ENCODE peak calls at places on chromosomes 12 and 14, in eight cellular contexts. B is tibial artery, M is transverse colon, P is neuronal stem cell, H is H7, J is adipocyte, I is cardiac muscle cell, T is fibroblast of lung. N is an unnamed sample.

GRCh38 chr12:25677180-25677937 is 124.3 kb upstream of the LMNTD1 start:
- DNase-seq in B (no peak), M (no peak), P (no peak), H (no peak), J (no peak), I (no peak), T (no peak), N (no peak)

GRCh38 chr12:21713138-21713537 is 55.5 kb upstream of the LDHB start:
- DNase-seq in B (no peak), M (no peak), P (no peak), H (no peak), J (no peak), I (no peak), T (no peak), N (no peak)

GRCh38 chr12:101653503-101653902 is 43.9 kb upstream of the CHPT1 start:
- DNase-seq in B (no peak), M (no peak), P (no peak), H (no peak), J (no peak), I (no peak), T (no peak), N (no peak)

GRCh38 chr12:51678086-51678724 is 87.2 kb downstream of the SCN8A start:
- DNase-seq in B (no peak), M (peak; percentile 28), P (no peak), H (peak; percentile 49), J (peak; percentile 63), I (peak; percentile 76), T (peak; percentile 62), N (no peak)

GRCh38 chr14:37093364-37093763 is 79.0 kb downstream of the SLC25A21 start:
- DNase-seq in B (no peak), M (no peak), P (no peak), H (no peak), J (no peak), I (no peak), T (no peak), N (no peak)

GRCh38 chr12:59403259-59403932 is 192.4 kb upstream of the SLC16A7 start:
- DNase-seq in B (peak; percentile 65), M (peak; percentile 21), P (peak; percentile 58), H (peak; percentile 15), J (peak; percentile 91), I (peak; percentile 80), T (peak; percentile 91), N (peak; percentile 17)

GRCh38 chr12:6183689-6184441 is 16.3 kb upstream of the CD9 start:
- DNase-seq in B (no peak), M (peak; percentile 81), P (no peak), H (no peak), J (peak; percentile 69), I (no peak), T (peak; percentile 76), N (no peak)

GRCh38 chr12:132490481-132491348 is 764 bp downstream of the FBRSL1 start:
- DNase-seq in B (no peak), M (no peak), P (no peak), H (peak; percentile 87), J (peak; percentile 57), I (peak; percentile 58), T (no peak), N (no peak)

GRCh38 chr12:10365716-10366433 is 24.0 kb downstream of the KLRK1 start:
- DNase-seq in B (no peak), M (no peak), P (no peak), H (no peak), J (no peak), I (no peak), T (peak; percentile 42), N (no peak)

GRCh38 chr14:72513994-72514659 is 379.8 kb downstream of the DPF3 start:
- DNase-seq in B (no peak), M (no peak), P (no peak), H (peak; percentile 65), J (peak; percentile 87), I (peak; percentile 63), T (peak; percentile 75), N (no peak)

GRCh38 chr12:97275261-97276197 is 187.1 kb upstream of the RMST start:
- DNase-seq in B (no peak), M (no peak), P (peak; percentile 92), H (peak; percentile 24), J (no peak), I (no peak), T (no peak), N (no peak)

GRCh38 chr14:74634481-74634880 is 22.4 kb upstream of the LTBP2 start:
- DNase-seq in B (no peak), M (no peak), P (no peak), H (no peak), J (peak; percentile 37), I (no peak), T (no peak), N (no peak)

GRCh38 chr14:25841226-25841625 is 756.6 kb downstream of the NOVA1 start:
- DNase-seq in B (no peak), M (no peak), P (no peak), H (no peak), J (no peak), I (no peak), T (no peak), N (no peak)

GRCh38 chr14:33800735-33801163 is 150.1 kb downstream of the EGLN3 start:
- DNase-seq in B (no peak), M (no peak), P (no peak), H (peak; percentile 56), J (no peak), I (no peak), T (no peak), N (no peak)
- H3K4me3 ChIP-seq in B (peak overlapping the region; percentile 42), M (no peak overlapping the region), P (no peak overlapping the region), H (no peak overlapping the region), J (no peak overlapping the region), I (no peak overlapping the region), T (no peak overlapping the region), N (no peak overlapping the region)

GRCh38 chr14:102457491-102457890 is 52.1 kb downstream of the ANKRD9 start:
- DNase-seq in B (no peak), M (no peak), P (no peak), H (no peak), J (no peak), I (no peak), T (no peak), N (no peak)

GRCh38 chr14:102450206-102451063 is 59.1 kb downstream of the ANKRD9 start:
- DNase-seq in B (no peak), M (no peak), P (no peak), H (peak; percentile 12), J (no peak), I (no peak), T (no peak), N (no peak)

GRCh38 chr14:102451064-102451352 is 58.6 kb downstream of the ANKRD9 start:
- DNase-seq in B (no peak), M (no peak), P (no peak), H (no peak), J (no peak), I (no peak), T (no peak), N (no peak)

GRCh38 chr14:102452302-102452701 is 57.3 kb downstream of the ANKRD9 start:
- DNase-seq in B (no peak), M (no peak), P (no peak), H (no peak), J (no peak), I (no peak), T (no peak), N (no peak)

DNA sequence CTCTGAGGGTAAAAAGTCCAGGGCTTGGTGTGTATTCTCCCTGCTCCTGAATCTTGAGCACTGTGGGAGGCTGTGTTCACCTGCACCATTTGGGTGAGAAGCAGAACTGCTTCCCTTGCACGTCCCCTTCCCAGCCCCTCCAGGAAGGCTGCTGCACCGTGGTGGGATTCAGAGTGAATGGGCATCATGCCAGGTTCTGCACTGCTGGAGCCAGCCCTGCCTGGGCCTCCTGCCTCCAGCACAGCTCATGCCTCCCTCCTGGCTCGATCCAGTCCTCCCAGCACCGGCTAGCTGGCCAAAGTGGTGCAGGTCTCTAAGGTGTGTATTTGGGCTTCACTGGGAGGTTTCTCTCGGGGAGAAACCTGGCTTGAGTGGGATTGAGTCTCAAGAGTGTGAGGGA is 54.9 kb downstream of the ANKRD9 start:
- DNase-seq in B (no peak), M (no peak), P (no peak), H (no peak), J (no peak), I (no peak), T (no peak), N (no peak)
- H3K36me3 ChIP-seq in B (peaks cover 99% of the 10 kb centered on the region), M (peaks cover 13% of the 10 kb centered on the region), P (peaks cover 30% of the 10 kb centered on the region), H (peaks cover 10% of the 10 kb centered on the region), J (peaks cover 53% of the 10 kb centered on the region), I (peaks cover 17% of the 10 kb centered on the region), T (peaks cover 17% of the 10 kb centered on the region), N (no peaks in the 10 kb centered on the region)

GRCh38 chr14:105487986-105488777 is 1.5 kb downstream of the CRIP1 start:
- DNase-seq in B (no peak), M (peak; percentile 70), P (no peak), H (no peak), J (no peak), I (no peak), T (no peak), N (peak; percentile 53)
- H3K4me3 ChIP-seq in B (peak overlapping the region; percentile 63), M (peak overlapping the region; percentile 38), P (no peak overlapping the region), H (no peak overlapping the region), J (no peak overlapping the region), I (no peak overlapping the region), T (no peak overlapping the region), N (peak overlapping the region; percentile 33)

GRCh38 chr12:64427988-64428387 is 23.8 kb downstream of the XPOT start:
- DNase-seq in B (no peak), M (no peak), P (no peak), H (no peak), J (no peak), I (no peak), T (no peak), N (no peak)
- H3K36me3 ChIP-seq in B (peaks cover 97% of the 10 kb centered on the region), M (peaks cover 79% of the 10 kb centered on the region), P (peaks cover 36% of the 10 kb centered on the region), H (peaks cover 52% of the 10 kb centered on the region), J (peaks cover 100% of the 10 kb centered on the region), I (peaks cover 90% of the 10 kb centered on the region), T (peaks cover 17% of the 10 kb centered on the region), N (no peaks in the 10 kb centered on the region)

GRCh38 chr12:64237382-64237781 is 15.3 kb upstream of the KICS2 start:
- DNase-seq in B (no peak), M (no peak), P (no peak), H (no peak), J (no peak), I (no peak), T (no peak), N (no peak)
- H3K4me3 ChIP-seq in B (no peak overlapping the region), M (no peak overlapping the region), P (no peak overlapping the region), H (no peak overlapping the region), J (no peak overlapping the region), I (no peak overlapping the region), T (no peak overlapping the region), N (no peak overlapping the region)

DNA sequence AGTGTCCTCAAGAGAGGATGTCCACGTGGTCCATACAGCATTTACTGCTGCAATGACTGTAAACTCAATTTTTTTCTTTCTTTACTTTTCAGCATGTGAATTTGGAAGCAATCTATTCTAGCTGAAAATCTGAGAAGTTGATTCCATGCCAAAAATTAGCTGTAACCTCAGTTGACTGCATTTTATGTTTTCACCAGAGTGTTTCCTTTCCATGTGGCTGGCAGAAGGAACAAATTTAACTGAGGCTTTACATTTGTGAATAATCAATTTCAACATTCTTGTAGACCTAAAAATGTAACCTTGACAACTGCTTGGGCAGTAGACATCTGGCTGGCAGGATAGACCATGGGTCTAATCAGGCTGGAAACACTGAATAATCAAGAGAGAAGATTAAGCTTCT is 68.0 kb downstream of the ATP23 start:
- DNase-seq in B (no peak), M (no peak), P (no peak), H (no peak), J (peak; percentile 72), I (no peak), T (no peak), N (no peak)
- H3K36me3 ChIP-seq in B (no peaks in the 10 kb centered on the region), M (no peaks in the 10 kb centered on the region), P (no peaks in the 10 kb centered on the region), H (no peaks in the 10 kb centered on the region), J (no peaks in the 10 kb centered on the region), I (no peaks in the 10 kb centered on the region), T (no peaks in the 10 kb centered on the region), N (no peaks in the 10 kb centered on the region)

GRCh38 chr12:4562034-4562657 is at the start of gene DYRK4:
- DNase-seq in B (peak; percentile 75), M (peak; percentile 92), P (peak; percentile 89), H (peak; percentile 95), J (peak; percentile 68), I (peak; percentile 95), T (peak; percentile 77), N (peak; percentile 68)
- H3K4me3 ChIP-seq in B (peak within 1 kb of the TSS; percentile 39), M (peak within 1 kb of the TSS; percentile 17), P (no peak within 1 kb of the TSS), H (peak within 1 kb of the TSS; percentile 46), J (peak within 1 kb of the TSS; percentile 71), I (peak within 1 kb of the TSS; percentile 5), T (peak within 1 kb of the TSS; percentile 55), N (peak within 1 kb of the TSS; percentile 27)